ENCODE peak calls at places on chromosome 17, in seven cellular contexts. L, V, T, C, N, O and A are unnamed samples.

GRCh38 chr17:27475070-27475673 is 18.9 kb downstream of the KSR1 start:
- DNase-seq in L (no peak), O (no peak), N (no peak), C (no peak), T (no peak), V (no peak), A (no peak)

GRCh38 chr17:52604105-52604504 is 445.6 kb upstream of the CA10 start:
- DNase-seq in C (no peak), V (no peak), T (no peak), N (no peak), L (no peak), O (no peak), A (no peak)

GRCh38 chr17:37089998-37090397 is 141.2 kb downstream of the AATF start:
- DNase-seq in N (no peak), V (peak), C (no peak), T (peak), O (no peak), L (no peak), A (peak)

GRCh38 chr17:76434870-76435269 is 18.1 kb downstream of the UBE2O start:
- DNase-seq in C (no peak), N (no peak), O (no peak), V (no peak), L (no peak), T (no peak), A (no peak)

GRCh38 chr17:57138030-57138911 is 53.2 kb downstream of the AKAP1 start:
- DNase-seq in O (no peak), V (no peak), T (no peak), L (no peak), N (no peak), C (no peak), A (no peak)

GRCh38 chr17:16583781-16584180 is 14.8 kb upstream of the ZNF287 start:
- DNase-seq in L (no peak), V (no peak), T (no peak), N (no peak), O (no peak), C (no peak), A (no peak)

GRCh38 chr17:75774988-75775668 is 9.5 kb upstream of the UNK start:
- DNase-seq in L (peak), V (no peak), C (no peak), T (no peak), O (no peak), N (no peak), A (no peak)

GRCh38 chr17:73988110-73988509 is 215.4 kb upstream of the RPL38 start:
- DNase-seq in L (no peak), N (no peak), O (no peak), V (no peak), C (no peak), T (no peak), A (no peak)

GRCh38 chr17:56540791-56541190 is 52.7 kb upstream of the NOG start:
- DNase-seq in C (no peak), T (no peak), N (no peak), O (no peak), V (no peak), L (no peak), A (no peak)

GRCh38 chr17:45111838-45112237 is 20.5 kb downstream of the PLCD3 start:
- DNase-seq in O (no peak), V (no peak), N (no peak), L (no peak), C (no peak), T (no peak), A (no peak)

GRCh38 chr17:21090889-21091618 is 35.7 kb upstream of the DHRS7B start:
- DNase-seq in N (no peak), L (no peak), T (no peak), V (no peak), C (no peak), O (no peak), A (no peak)

GRCh38 chr17:62757518-62757951 is 50.6 kb downstream of the MARCHF10 start:
- DNase-seq in V (no peak), T (no peak), L (no peak), C (no peak), O (no peak), N (no peak), A (no peak)

GRCh38 chr17:879546-879945 is 97.4 kb downstream of the MRM3 start:
- DNase-seq in L (peak), O (no peak), V (peak), T (peak), N (peak), C (peak), A (peak)

GRCh38 chr17:68603663-68604062 is 2.5 kb upstream of the FAM20A start:
- DNase-seq in L (no peak), V (no peak), T (no peak), C (no peak), O (no peak), N (no peak), A (no peak)

GRCh38 chr17:50426814-50427787 is 1.1 kb downstream of the ACSF2 start:
- DNase-seq in L (no peak), C (peak), V (peak), O (no peak), N (peak), T (no peak), A (no peak)

GRCh38 chr17:80491478-80492342 is 15.3 kb upstream of the NPTX1 start:
- DNase-seq in N (no peak), L (no peak), C (no peak), O (no peak), T (no peak), V (no peak), A (no peak)

GRCh38 chr17:64499805-64500486 is 3.1 kb upstream of the POLG2 start:
- DNase-seq in N (no peak), O (no peak), L (no peak), T (no peak), V (no peak), C (no peak), A (no peak)

GRCh38 chr17:7328840-7329359 is at the start of gene NEURL4:
- DNase-seq in O (no peak), C (no peak), L (peak), N (no peak), T (no peak), V (no peak), A (no peak)

GRCh38 chr17:17569691-17570090 is 21.8 kb downstream of the PEMT start:
- DNase-seq in L (no peak), T (no peak), C (no peak), V (no peak), O (no peak), N (no peak), A (no peak)

GRCh38 chr17:17205368-17206148 is 575 bp downstream of the PLD6 start:
- DNase-seq in O (peak), C (peak), N (peak), V (peak), L (peak), T (peak), A (no peak)

GRCh38 chr17:35449371-35449931 is 885 bp upstream of the SLFN13 start:
- DNase-seq in L (no peak), N (no peak), O (no peak), C (peak), V (no peak), T (no peak), A (no peak)

GRCh38 chr17:9924735-9925191 is 19.7 kb upstream of the RCVRN start:
- DNase-seq in V (no peak), L (no peak), T (no peak), C (no peak), O (no peak), N (peak), A (peak)

GRCh38 chr17:59487161-59487873 is 78.1 kb upstream of the DHX40 start:
- DNase-seq in L (no peak), T (no peak), O (no peak), C (no peak), V (no peak), N (no peak), A (no peak)

GRCh38 chr17:44350733-44351226 is 5.7 kb downstream of the GRN start:
- DNase-seq in C (peak), T (peak), O (no peak), N (no peak), L (no peak), V (peak), A (peak)

GRCh38 chr17:57879437-57880085 is 29.7 kb upstream of the MRPS23 start:
- DNase-seq in V (no peak), L (no peak), C (no peak), N (no peak), O (no peak), T (no peak), A (no peak)

GRCh38 chr17:51155416-51155815 is 2.1 kb downstream of the NME1 start:
- DNase-seq in T (no peak), L (no peak), N (no peak), O (no peak), V (no peak), C (no peak), A (no peak)

GRCh38 chr17:38925263-38925995 is at the start of gene LASP1NB:
- DNase-seq in O (peak), T (peak), V (peak), C (peak), N (no peak), L (no peak), A (peak)

GRCh38 chr17:2347805-2348685 is 10.7 kb downstream of the SGSM2 start:
- DNase-seq in C (peak), V (no peak), T (no peak), O (peak), L (peak), N (no peak), A (no peak)

GRCh38 chr17:67608691-67609090 is 109.0 kb upstream of the NOL11 start:
- DNase-seq in O (peak), T (no peak), L (no peak), V (no peak), N (no peak), C (no peak), A (no peak)

GRCh38 chr17:1744551-1745512 is 2.2 kb downstream of the SERPINF2 start:
- DNase-seq in T (no peak), L (peak), V (no peak), C (no peak), N (no peak), O (no peak), A (no peak)